ENCODE peak calls at places on chromosome 2, in four cellular contexts. One of them, this sample, is unnamed.
A peak's percentile ranks its signal among the peaks of the same experiment; 100 is the strongest.

GRCh38 chr2:154173919-154174318 is 302.2 kb downstream of the GALNT13 start:
- DNase-seq in EH: no peak
- DNase-seq in HFFc6: no peak
- DNase-seq in tibial artery: no peak
- DNase-seq in this sample: no peak

GRCh38 chr2:224309216-224309615 is 92.7 kb downstream of the FAM124B start:
- DNase-seq in tibial artery: no peak
- DNase-seq in EH: peak; percentile 20
- DNase-seq in HFFc6: no peak
- DNase-seq in this sample: no peak

GRCh38 chr2:241982711-241983570 is 113.4 kb downstream of the RTP5 start:
- DNase-seq in EH: no peak
- DNase-seq in HFFc6: no peak
- DNase-seq in tibial artery: peak; percentile 32
- DNase-seq in this sample: no peak

GRCh38 chr2:149894760-149895159 is 307.2 kb upstream of the MMADHC start:
- DNase-seq in EH: no peak
- DNase-seq in HFFc6: no peak
- DNase-seq in tibial artery: peak; percentile 62
- DNase-seq in this sample: no peak

GRCh38 chr2:19837235-19837766 is 64.5 kb downstream of the TTC32 start:
- DNase-seq in tibial artery: no peak
- DNase-seq in EH: peak; percentile 44
- DNase-seq in HFFc6: no peak
- DNase-seq in this sample: no peak

GRCh38 chr2:238061310-238062202 is 755 bp downstream of the SCLY start:
- DNase-seq in EH: peak; percentile 50
- DNase-seq in tibial artery: no peak
- DNase-seq in HFFc6: peak; percentile 22
- DNase-seq in this sample: peak; percentile 19

GRCh38 chr2:178069551-178069950 is 3.0 kb downstream of the PDE11A start:
- DNase-seq in EH: peak; percentile 9
- DNase-seq in HFFc6: peak; percentile 25
- DNase-seq in tibial artery: no peak
- DNase-seq in this sample: no peak

GRCh38 chr2:46164581-46165301 is 132.5 kb upstream of the EPAS1 start:
- DNase-seq in tibial artery: peak; percentile 88
- DNase-seq in EH: peak; percentile 100
- DNase-seq in HFFc6: peak; percentile 95
- DNase-seq in this sample: peak; percentile 79

GRCh38 chr2:118732432-118732831 is 115.0 kb downstream of the EN1 start:
- DNase-seq in tibial artery: no peak
- DNase-seq in EH: no peak
- DNase-seq in HFFc6: no peak
- DNase-seq in this sample: no peak

GRCh38 chr2:86194751-86195054 is 559 bp downstream of the IMMT start:
- DNase-seq in HFFc6: peak; percentile 96
- DNase-seq in tibial artery: no peak
- DNase-seq in EH: no peak
- DNase-seq in this sample: no peak

GRCh38 chr2:193695367-193695766 is 1500.6 kb upstream of the TMEFF2 start:
- DNase-seq in HFFc6: no peak
- DNase-seq in EH: no peak
- DNase-seq in tibial artery: no peak
- DNase-seq in this sample: no peak

GRCh38 chr2:55431982-55432627 is 12.4 kb upstream of the CCDC88A start:
- DNase-seq in EH: peak; percentile 52
- DNase-seq in HFFc6: peak; percentile 34
- DNase-seq in tibial artery: no peak
- DNase-seq in this sample: no peak

GRCh38 chr2:216658702-216659231 is 25.5 kb downstream of the IGFBP2 start:
- DNase-seq in EH: no peak
- DNase-seq in HFFc6: no peak
- DNase-seq in tibial artery: no peak
- DNase-seq in this sample: no peak

GRCh38 chr2:61988462-61989366 is 83.2 kb downstream of the COMMD1 start:
- DNase-seq in HFFc6: no peak
- DNase-seq in EH: peak; percentile 32
- DNase-seq in tibial artery: no peak
- DNase-seq in this sample: no peak

GRCh38 chr2:191245046-191245868 is at the start of gene MYO1B:
- DNase-seq in tibial artery: peak; percentile 84
- DNase-seq in HFFc6: peak; percentile 45
- DNase-seq in EH: peak; percentile 84
- DNase-seq in this sample: peak; percentile 80

GRCh38 chr2:29612568-29612967 is 308.8 kb downstream of the ALK start:
- DNase-seq in EH: no peak
- DNase-seq in HFFc6: no peak
- DNase-seq in tibial artery: no peak
- DNase-seq in this sample: no peak

GRCh38 chr2:113407446-113408099 is 29.9 kb upstream of the ZNG1B start:
- DNase-seq in HFFc6: peak; percentile 5
- DNase-seq in tibial artery: no peak
- DNase-seq in EH: peak; percentile 17
- DNase-seq in this sample: no peak

GRCh38 chr2:191321861-191322662 is 76.9 kb downstream of the MYO1B start:
- DNase-seq in tibial artery: no peak
- DNase-seq in EH: peak; percentile 88
- DNase-seq in HFFc6: peak; percentile 79
- DNase-seq in this sample: no peak

GRCh38 chr2:236692937-236693336 is 123.3 kb downstream of the ACKR3 start:
- DNase-seq in tibial artery: peak; percentile 45
- DNase-seq in EH: no peak
- DNase-seq in HFFc6: no peak
- DNase-seq in this sample: no peak

GRCh38 chr2:12679550-12680072 is 37.1 kb upstream of the TRIB2 start:
- DNase-seq in tibial artery: no peak
- DNase-seq in EH: no peak
- DNase-seq in HFFc6: no peak
- DNase-seq in this sample: no peak

GRCh38 chr2:60483400-60483799 is 70.1 kb downstream of the BCL11A start:
- DNase-seq in EH: peak; percentile 94
- DNase-seq in tibial artery: no peak
- DNase-seq in HFFc6: peak; percentile 52
- DNase-seq in this sample: no peak

GRCh38 chr2:205975082-205975949 is 110.7 kb downstream of the INO80D start:
- DNase-seq in EH: no peak
- DNase-seq in HFFc6: no peak
- DNase-seq in tibial artery: no peak
- DNase-seq in this sample: no peak

GRCh38 chr2:1884933-1885580 is 140.7 kb upstream of the PXDN start:
- DNase-seq in tibial artery: peak; percentile 72
- DNase-seq in EH: peak; percentile 73
- DNase-seq in HFFc6: no peak
- DNase-seq in this sample: no peak

GRCh38 chr2:174335605-174336402 is 1.1 kb downstream of the SP9 start:
- DNase-seq in HFFc6: no peak
- DNase-seq in EH: peak; percentile 20
- DNase-seq in tibial artery: no peak
- DNase-seq in this sample: no peak

GRCh38 chr2:168956392-168956791 is 55.3 kb downstream of the G6PC2 start:
- DNase-seq in EH: no peak
- DNase-seq in HFFc6: no peak
- DNase-seq in tibial artery: no peak
- DNase-seq in this sample: no peak

This sample was measured in left ventricle myocardium inferior.